ENCODE peak calls at places on chromosomes 7 and 10, in nine cellular contexts. W is spleen, M is pancreas, A is type B pancreatic cell, O is cardiac fibroblast, L is brain microvascular endothelial cell, H is fibroblast of mammary gland, T is AG04450, I is heart right ventricle. G is an unnamed sample.

GRCh38 chr7:131654668-131655326 is 98.4 kb upstream of the PODXL start:
- DNase-seq in W (peak), M (peak), A (peak), O (peak), L (peak), H (peak), T (peak), I (peak), G (peak)

GRCh38 chr7:4830176-4830575 is 31.7 kb downstream of the PAPOLB start:
- DNase-seq in W (no peak), M (peak), A (peak), O (peak), L (peak), H (peak), T (peak), I (peak), G (peak)

GRCh38 chr10:73785721-73786511 is 510 bp downstream of the ZSWIM8 start:
- DNase-seq in W (peak), M (peak), A (no peak), O (peak), L (peak), H (peak), T (no peak), I (peak), G (peak)

GRCh38 chr10:13001041-13001886 is at the start of gene CCDC3:
- DNase-seq in W (no peak), M (no peak), A (peak), O (no peak), L (no peak), H (no peak), T (no peak), I (peak), G (peak)

GRCh38 chr7:16847381-16847860 is 34.4 kb downstream of the AGR3 start:
- DNase-seq in W (no peak), M (peak), A (no peak), O (peak), L (peak), H (no peak), T (no peak), I (no peak), G (peak)

GRCh38 chr10:82826132-82826531 is 951.1 kb downstream of the NRG3 start:
- DNase-seq in W (no peak), M (no peak), A (no peak), O (peak), L (no peak), H (peak), T (no peak), I (no peak), G (peak)

GRCh38 chr10:23535381-23535780 is 96.5 kb downstream of the OTUD1 start:
- DNase-seq in W (no peak), M (no peak), A (no peak), O (no peak), L (no peak), H (no peak), T (no peak), I (no peak), G (no peak)

GRCh38 chr7:158779061-158779992 is 50.0 kb downstream of the ESYT2 start:
- DNase-seq in W (no peak), M (no peak), A (no peak), O (no peak), L (no peak), H (no peak), T (no peak), I (no peak), G (no peak)

GRCh38 chr7:25633420-25633819 is 405.1 kb upstream of the NPVF start:
- DNase-seq in W (no peak), M (no peak), A (no peak), O (no peak), L (no peak), H (no peak), T (no peak), I (no peak), G (no peak)

GRCh38 chr10:92699518-92700272 is 9.9 kb downstream of the HHEX start:
- DNase-seq in W (peak), M (no peak), A (no peak), O (peak), L (peak), H (peak), T (no peak), I (peak), G (peak)

GRCh38 chr7:91201731-91202130 is 62.5 kb upstream of the FZD1 start:
- DNase-seq in W (no peak), M (no peak), A (no peak), O (no peak), L (no peak), H (no peak), T (no peak), I (no peak), G (no peak)

GRCh38 chr10:48289652-48290238 is 15.2 kb upstream of the FRMPD2 start:
- DNase-seq in W (no peak), M (peak), A (no peak), O (peak), L (peak), H (peak), T (no peak), I (peak), G (peak)

GRCh38 chr7:149741629-149742028 is 31.8 kb downstream of the ZNF467 start:
- DNase-seq in W (peak), M (peak), A (no peak), O (no peak), L (no peak), H (no peak), T (no peak), I (no peak), G (peak)

GRCh38 chr7:80467069-80467468 is 44.8 kb downstream of the GNAT3 start:
- DNase-seq in W (no peak), M (no peak), A (no peak), O (peak), L (peak), H (peak), T (no peak), I (no peak), G (no peak)

DNA sequence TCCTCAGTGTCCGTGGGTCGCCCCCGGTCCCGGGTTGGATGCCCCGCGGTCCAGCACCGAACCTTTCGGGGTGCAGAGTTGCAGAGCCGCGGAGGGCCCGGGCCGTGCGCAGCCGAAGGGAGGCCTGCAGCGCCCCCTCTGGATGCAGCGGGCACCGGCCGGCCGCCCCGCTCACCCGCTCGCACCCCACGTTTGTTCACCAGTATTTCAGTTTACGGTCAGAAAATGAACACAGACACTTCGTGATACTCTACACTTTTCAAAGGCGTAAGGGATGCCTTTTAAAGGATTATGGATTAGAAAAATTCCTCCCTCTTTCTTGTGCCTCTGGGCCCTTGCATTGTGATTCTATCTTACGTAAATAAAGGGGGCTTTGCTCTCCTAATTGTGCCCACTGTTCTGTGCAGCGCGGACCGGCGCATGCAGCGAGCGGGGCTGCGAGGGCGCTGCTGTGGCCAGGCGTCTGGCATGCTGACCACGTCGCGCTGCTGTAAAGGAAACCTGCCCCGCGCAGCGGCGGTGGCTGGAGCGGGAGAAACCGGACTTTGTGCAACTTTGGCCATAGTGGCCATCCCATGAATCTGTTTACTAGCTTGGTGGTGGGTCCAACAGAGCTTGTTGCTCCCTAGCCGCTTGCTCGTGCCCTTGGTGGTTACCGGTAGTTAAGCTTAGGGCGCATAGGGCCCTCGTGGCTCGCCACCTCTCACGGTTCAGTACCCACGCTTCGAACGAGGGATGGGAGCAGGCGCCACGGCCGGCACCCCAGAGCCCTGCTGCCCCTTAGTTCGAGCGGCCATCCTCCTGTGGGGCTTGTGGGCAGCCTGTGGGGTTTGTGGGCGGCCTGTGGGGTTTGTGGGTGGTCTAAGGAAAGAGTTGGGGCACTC is 755 bp upstream of the MEST start:
- DNase-seq in W (peak), M (no peak), A (peak), O (peak), L (peak), H (no peak), T (no peak), I (peak), G (peak)
- TF ChIP-seq CTCF in W (peak), M (peak), A (peak), O (peak), L (peak), H (no peak), T (peak), I (peak), G (peak)

GRCh38 chr10:86289577-86289868 is 77.1 kb downstream of the GRID1 start:
- DNase-seq in W (peak), M (no peak), A (peak), O (no peak), L (no peak), H (no peak), T (no peak), I (no peak), G (no peak)
- TF ChIP-seq CTCF in W (no peak), M (no peak), A (no peak), O (no peak), L (no peak), H (no peak), T (no peak), I (no peak), G (no peak)

GRCh38 chr10:71394926-71395562 is 1.7 kb upstream of the CDH23 start:
- DNase-seq in W (no peak), M (no peak), A (peak), O (no peak), L (no peak), H (no peak), T (no peak), I (no peak), G (no peak)

GRCh38 chr10:71396084-71396713 is 521 bp upstream of the CDH23 start:
- DNase-seq in W (peak), M (peak), A (peak), O (peak), L (no peak), H (no peak), T (no peak), I (peak), G (peak)

GRCh38 chr10:71396714-71397339 is at the start of gene CDH23:
- DNase-seq in W (no peak), M (peak), A (no peak), O (no peak), L (no peak), H (no peak), T (no peak), I (peak), G (no peak)

GRCh38 chr10:71393841-71394475 is 2.8 kb upstream of the CDH23 start:
- DNase-seq in W (no peak), M (no peak), A (peak), O (no peak), L (no peak), H (no peak), T (no peak), I (no peak), G (no peak)

DNA sequence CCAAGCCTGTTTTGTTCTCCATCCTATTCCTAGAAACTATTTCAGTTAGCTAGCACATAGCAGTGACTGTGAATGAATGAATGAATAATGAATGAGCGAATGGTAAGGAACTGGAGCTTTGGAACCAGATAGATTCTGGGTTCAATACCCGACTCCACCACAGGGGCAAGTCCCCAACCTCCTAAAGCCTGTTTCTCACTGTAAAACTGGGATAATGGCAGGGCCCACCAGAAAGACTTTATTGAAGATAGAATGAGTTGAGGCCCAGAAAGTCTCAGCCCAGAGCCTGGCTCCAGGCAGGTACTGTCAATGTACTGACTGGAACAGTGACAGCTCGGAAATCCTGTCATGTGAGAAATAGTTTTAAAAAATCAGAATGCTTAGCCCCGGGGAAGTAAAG is 1.1 kb upstream of the CDH23 start:
- DNase-seq in W (no peak), M (no peak), A (peak), O (no peak), L (no peak), H (no peak), T (no peak), I (no peak), G (no peak)
- TF ChIP-seq CTCF in W (no peak), M (no peak), A (peak), O (no peak), L (peak), H (peak), T (peak), I (no peak), G (no peak)

GRCh38 chr7:156988605-156989185 is 21.8 kb downstream of the MNX1 start:
- DNase-seq in W (no peak), M (no peak), A (no peak), O (no peak), L (no peak), H (peak), T (no peak), I (no peak), G (no peak)

GRCh38 chr7:156986378-156986777 is 24.1 kb downstream of the MNX1 start:
- DNase-seq in W (no peak), M (no peak), A (no peak), O (no peak), L (no peak), H (no peak), T (no peak), I (no peak), G (no peak)

GRCh38 chr7:156989766-156990535 is 20.5 kb downstream of the MNX1 start:
- DNase-seq in W (no peak), M (no peak), A (no peak), O (no peak), L (no peak), H (no peak), T (no peak), I (no peak), G (no peak)

GRCh38 chr7:156984209-156984891 is 26.1 kb downstream of the MNX1 start:
- DNase-seq in W (no peak), M (no peak), A (no peak), O (peak), L (no peak), H (peak), T (peak), I (no peak), G (peak)

DNA sequence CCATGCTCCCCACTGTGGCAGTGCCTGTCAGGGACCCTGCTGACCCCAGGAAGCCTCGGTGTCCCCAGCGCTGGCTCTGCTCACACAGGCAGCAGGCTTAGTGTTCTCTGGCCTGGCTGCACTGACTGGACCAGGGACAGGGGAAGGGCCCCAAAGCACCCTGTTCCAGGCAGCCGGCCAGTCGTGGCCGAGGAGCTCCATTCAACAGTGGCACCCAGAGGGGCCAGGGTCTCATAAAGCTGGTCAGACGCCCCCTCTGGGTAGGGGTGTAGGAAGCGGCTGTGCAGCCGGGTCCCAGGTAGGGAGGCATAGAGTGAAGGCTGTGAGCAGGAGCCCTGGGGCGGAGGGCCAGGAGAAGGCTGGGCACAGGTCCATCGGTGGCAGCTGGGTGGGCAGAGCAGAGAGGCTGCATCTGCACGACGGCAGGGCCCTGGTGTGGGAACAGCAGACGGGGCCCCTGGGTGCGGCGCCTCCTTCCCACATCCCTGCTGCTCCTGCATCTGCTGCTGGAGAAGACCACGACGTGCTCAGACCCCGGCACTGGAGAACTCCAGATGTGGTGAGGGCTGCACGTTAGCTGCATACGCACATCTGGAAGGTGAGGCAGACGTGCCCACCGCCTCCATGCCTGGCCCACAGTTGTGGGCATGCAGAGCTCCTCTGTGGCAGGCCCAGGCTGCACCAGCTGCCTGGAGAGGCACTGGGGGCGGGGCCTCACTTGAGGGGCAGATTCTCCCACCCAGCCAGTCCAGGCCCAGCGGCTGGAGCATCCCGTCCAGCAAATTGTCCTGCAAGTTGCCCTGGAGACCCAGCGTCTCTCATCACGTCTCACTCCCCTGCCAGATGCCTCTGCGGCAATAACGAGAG is 25.1 kb downstream of the MNX1 start:
- DNase-seq in W (no peak), M (no peak), A (no peak), O (no peak), L (no peak), H (no peak), T (no peak), I (no peak), G (no peak)
- TF ChIP-seq CTCF in W (no peak), M (no peak), A (no peak), O (no peak), L (no peak), H (no peak), T (no peak), I (no peak), G (no peak)

DNA sequence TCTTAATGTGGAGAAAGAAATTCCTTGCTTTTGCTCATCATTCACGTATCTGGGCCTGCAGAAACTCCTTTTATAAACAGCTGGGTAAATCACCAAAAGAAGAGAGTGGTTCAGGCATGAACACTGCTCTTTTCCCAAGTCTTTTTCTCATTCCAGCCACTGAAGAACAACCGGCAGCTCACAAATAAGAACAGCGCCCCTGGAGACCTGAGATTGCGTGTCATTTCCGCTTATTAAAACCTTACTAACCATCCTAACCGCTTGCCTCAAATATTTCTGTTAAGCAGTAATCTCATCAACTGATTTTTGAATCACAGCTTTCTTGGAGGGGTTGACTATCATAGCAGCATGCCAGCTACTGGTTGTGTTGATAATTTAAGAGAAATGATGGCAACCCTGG is 213.0 kb upstream of the PLXNA4 start:
- DNase-seq in W (no peak), M (no peak), A (no peak), O (peak), L (no peak), H (peak), T (no peak), I (no peak), G (no peak)
- TF ChIP-seq CTCF in W (no peak), M (no peak), A (no peak), O (no peak), L (no peak), H (no peak), T (no peak), I (no peak), G (no peak)

G was measured in foreskin fibroblast.